ENCODE peak calls at places on chromosomes 11 and 22, in six cellular contexts. S is tibial nerve, Z is H1, N is transverse colon, X is heart right ventricle, I is mucosa of descending colon. T is an unnamed sample.

GRCh38 chr11:83172551-83172950 is 15.6 kb downstream of the PCF11 start:
- DNase-seq in N (no peak), X (no peak), S (no peak), Z (no peak), I (no peak), T (no peak)

GRCh38 chr11:46247090-46247489 is 30.4 kb upstream of the CREB3L1 start:
- DNase-seq in X (no peak), I (no peak), Z (no peak), S (no peak), N (no peak), T (no peak)

GRCh38 chr11:69489746-69490365 is 8.4 kb downstream of the LINC01488 start:
- DNase-seq in N (no peak), S (no peak), I (peak; percentile 34), Z (no peak), X (no peak), T (no peak)

GRCh38 chr11:71428861-71429435 is 19.2 kb downstream of the DHCR7 start:
- DNase-seq in Z (no peak), I (no peak), S (no peak), X (peak; percentile 52), N (no peak), T (peak; percentile 65)

GRCh38 chr11:128669491-128669890 is 24.4 kb upstream of the FLI1 start:
- DNase-seq in I (no peak), N (no peak), Z (no peak), S (no peak), X (no peak), T (no peak)

GRCh38 chr11:65126624-65127274 is 4.6 kb downstream of the MRPL49 start:
- DNase-seq in X (no peak), I (no peak), N (no peak), S (no peak), Z (no peak), T (no peak)

GRCh38 chr22:27617214-27617881 is 184.2 kb downstream of the MN1 start:
- DNase-seq in I (no peak), N (no peak), X (no peak), S (no peak), Z (no peak), T (no peak)

GRCh38 chr22:48276933-48277867 is 1514.8 kb downstream of the TBC1D22A start:
- DNase-seq in X (no peak), N (peak; percentile 34), S (no peak), I (peak; percentile 69), Z (no peak), T (no peak)

GRCh38 chr22:48696371-48696770 is 1131.3 kb downstream of the BRD1 start:
- DNase-seq in I (no peak), Z (no peak), S (no peak), N (no peak), X (no peak), T (no peak)

GRCh38 chr11:37110383-37110782 is 512.3 kb upstream of the RAG2 start:
- DNase-seq in S (no peak), N (no peak), X (no peak), I (no peak), Z (no peak), T (no peak)

GRCh38 chr11:102664001-102664752 is 39.0 kb upstream of the MMP20 start:
- DNase-seq in S (no peak), I (no peak), X (no peak), N (no peak), Z (no peak), T (no peak)

GRCh38 chr11:57345555-57346151 is 7.5 kb downstream of the P2RX3 start:
- DNase-seq in I (no peak), X (peak; percentile 42), S (peak; percentile 62), Z (peak; percentile 85), N (peak; percentile 84), T (peak; percentile 78)

GRCh38 chr11:77503006-77503405 is 29.1 kb upstream of the PAK1 start:
- DNase-seq in Z (no peak), N (no peak), I (no peak), X (no peak), S (no peak), T (no peak)

GRCh38 chr11:125083312-125084056 is 20.4 kb downstream of the SLC37A2 start:
- DNase-seq in I (no peak), Z (no peak), S (no peak), N (no peak), X (no peak), T (peak; percentile 45)

GRCh38 chr11:82671451-82671850 is 62.2 kb downstream of the FAM181B start:
- DNase-seq in I (no peak), Z (no peak), S (no peak), N (no peak), X (no peak), T (no peak)

GRCh38 chr11:4493480-4493818 is 11.0 kb downstream of the OR52K1 start:
- DNase-seq in Z (no peak), S (no peak), I (no peak), N (no peak), X (no peak), T (no peak)

GRCh38 chr11:2202900-2203439 is 31.4 kb upstream of the TH start:
- DNase-seq in I (peak; percentile 47), N (no peak), Z (no peak), S (no peak), X (no peak), T (peak; percentile 53)

GRCh38 chr11:76323804-76324203 is 57.1 kb downstream of the THAP12 start:
- DNase-seq in Z (no peak), N (no peak), S (no peak), I (no peak), X (no peak), T (peak; percentile 15)

GRCh38 chr11:95154514-95154913 is 64.9 kb downstream of the ENDOD1 start:
- DNase-seq in S (no peak), I (no peak), N (peak; percentile 62), Z (peak; percentile 65), X (no peak), T (no peak)

GRCh38 chr22:46129390-46130041 is 20.8 kb upstream of the PPARA start:
- DNase-seq in I (peak; percentile 71), Z (no peak), N (peak; percentile 61), X (peak; percentile 82), S (no peak), T (peak; percentile 84)

GRCh38 chr11:134668076-134668475 is 256.0 kb upstream of the B3GAT1 start:
- DNase-seq in S (no peak), X (no peak), I (no peak), N (no peak), Z (no peak), T (no peak)

GRCh38 chr11:17609536-17610401 is 62.7 kb downstream of the OTOG start:
- DNase-seq in X (no peak), S (no peak), N (no peak), I (no peak), Z (no peak), T (no peak)

GRCh38 chr11:92623055-92623454 is 346.4 kb upstream of the MTNR1B start:
- DNase-seq in Z (no peak), N (no peak), S (no peak), X (no peak), I (no peak), T (no peak)

GRCh38 chr11:12602421-12602820 is 71.8 kb upstream of the TEAD1 start:
- DNase-seq in N (no peak), I (no peak), X (no peak), Z (no peak), S (no peak), T (no peak)

GRCh38 chr11:7143908-7144307 is 55.1 kb downstream of the RBMXL2 start:
- DNase-seq in X (no peak), I (no peak), S (no peak), N (no peak), Z (no peak), T (no peak)

GRCh38 chr11:114172055-114172861 is 112.7 kb downstream of the ZBTB16 start:
- DNase-seq in N (no peak), Z (no peak), I (no peak), S (no peak), X (no peak), T (no peak)

GRCh38 chr11:114171257-114172054 is 111.9 kb downstream of the ZBTB16 start:
- DNase-seq in X (peak; percentile 93), I (peak; percentile 87), Z (no peak), N (peak; percentile 79), S (peak; percentile 65), T (peak; percentile 86)

GRCh38 chr11:114174712-114175495 is 115.4 kb downstream of the ZBTB16 start:
- DNase-seq in S (no peak), X (no peak), Z (no peak), N (no peak), I (no peak), T (no peak)

GRCh38 chr11:114173836-114174235 is 114.3 kb downstream of the ZBTB16 start:
- DNase-seq in I (no peak), Z (no peak), N (no peak), X (no peak), S (no peak), T (no peak)

GRCh38 chr11:114172871-114173444 is 113.4 kb downstream of the ZBTB16 start:
- DNase-seq in Z (no peak), N (no peak), X (peak; percentile 63), I (no peak), S (no peak), T (no peak)
- H3K4me1 ChIP-seq in Z (no peaks in the 10 kb centered on the region), N (peaks cover 100% of the 10 kb centered on the region), X (peaks cover 100% of the 10 kb centered on the region), I (peaks cover 87% of the 10 kb centered on the region), S (peaks cover 100% of the 10 kb centered on the region), T (peaks cover 99% of the 10 kb centered on the region)

GRCh38 chr11:131668867-131669780 is 298.7 kb downstream of the NTM start:
- DNase-seq in Z (peak; percentile 91), X (no peak), I (no peak), N (peak; percentile 25), S (no peak), T (no peak)
- TF ChIP-seq CTCF in Z (peak; percentile 70), X (peak; percentile 50), I (peak; percentile 32), N (peak; percentile 25), S (peak; percentile 51), T (peak; percentile 64)

DNA sequence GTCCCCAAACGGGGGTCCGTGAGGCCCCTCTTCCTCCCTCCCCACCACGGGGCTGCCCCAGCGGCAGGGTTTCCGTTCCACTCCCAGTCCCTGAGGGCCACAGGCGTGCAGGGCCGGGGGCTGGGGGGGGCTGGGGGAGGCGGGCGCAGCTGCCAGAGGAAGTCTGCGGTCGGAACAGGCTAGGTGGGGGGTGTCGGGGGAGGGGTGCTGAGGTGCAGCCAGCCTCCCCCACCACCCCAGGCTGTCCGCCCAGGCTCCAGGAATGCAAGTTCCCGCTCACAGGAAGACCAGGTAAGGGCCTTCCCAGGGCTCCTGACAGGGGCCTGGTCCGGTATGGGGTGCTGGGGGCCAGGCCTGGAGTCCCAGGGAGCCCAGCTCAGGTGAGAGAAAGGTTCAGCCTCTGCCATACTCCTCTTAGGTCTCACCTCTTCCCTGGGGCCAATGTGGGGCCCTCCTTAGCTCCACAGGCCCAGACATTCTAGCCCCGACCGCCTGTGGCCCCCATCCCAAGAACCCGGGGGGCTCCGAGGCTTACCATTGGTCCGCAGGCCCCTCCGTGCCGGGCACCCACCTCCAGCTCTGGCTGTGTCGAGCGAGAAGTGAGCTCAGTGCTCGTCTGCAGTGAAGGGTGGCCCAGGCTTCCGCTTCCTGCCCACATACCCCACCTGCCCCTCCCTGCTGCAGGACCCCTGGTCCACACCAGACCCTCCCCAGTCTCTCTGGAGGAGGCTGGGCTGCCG is at the start of gene PTPRCAP:
- DNase-seq in S (no peak), I (peak; percentile 90), Z (no peak), X (no peak), N (peak; percentile 78), T (no peak)
- H3K4me1 ChIP-seq in S (peaks cover 49% of the 10 kb centered on the region), I (peaks cover 14% of the 10 kb centered on the region), Z (peaks cover 17% of the 10 kb centered on the region), X (peaks cover 52% of the 10 kb centered on the region), N (peaks cover 33% of the 10 kb centered on the region), T (peaks cover 9% of the 10 kb centered on the region)

DNA sequence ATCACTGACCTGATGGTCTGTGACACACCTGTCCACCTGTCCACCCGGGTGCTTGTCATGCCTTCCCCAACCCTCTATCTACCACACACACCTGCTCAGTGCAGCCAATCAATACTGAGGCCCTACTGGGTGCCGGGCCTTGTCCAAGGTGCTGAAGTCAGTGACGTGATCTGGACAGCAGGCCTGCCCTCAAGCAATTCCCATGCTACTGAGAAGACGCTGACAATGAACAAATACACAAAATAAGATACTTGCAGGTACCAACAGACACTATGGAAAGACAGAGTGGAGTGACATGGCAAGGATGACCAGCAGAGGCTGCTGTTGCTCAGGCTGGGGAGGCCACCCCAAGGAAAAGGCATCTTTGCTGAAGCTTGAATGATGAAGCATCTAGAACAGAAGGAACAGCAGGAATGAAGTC is 21.2 kb downstream of the PLAAT3 start:
- DNase-seq in N (peak; percentile 18), S (no peak), Z (peak; percentile 68), X (no peak), I (no peak), T (no peak)
- TF ChIP-seq CTCF in N (peak; percentile 49), S (peak; percentile 39), Z (peak; percentile 75), X (peak; percentile 39), I (peak; percentile 38), T (peak; percentile 44)

T was measured in upper lobe of right lung.